ENCODE peak calls at places on chromosomes 7 and 10, in ten cellular contexts. S is stimulated activated CD8-positive, alpha-beta memory T cell treated with anti-CD3 and anti-CD28 coated beads, Interleukin-4, amount 100 ng/mL, for 1 hour; A is NCI-H1105; H is HEK293T; M is HT-29; V is cardiac muscle cell; N is AG08396; K is endothelial cell; G is GM23338; L is H9. Q is an unnamed sample.

GRCh38 chr7:99188221-99188620 is 19.7 kb downstream of the KPNA7 start:
- DNase-seq in A (no peak), V (no peak), M (no peak), L (no peak), N (no peak), G (no peak), K (no peak), H (no peak), S (no peak), Q (no peak)

GRCh38 chr10:58797356-58797755 is 284.7 kb downstream of the BICC1 start:
- DNase-seq in N (no peak), V (no peak), G (no peak), L (no peak), M (no peak), A (no peak), S (no peak), K (no peak), H (no peak), Q (no peak)

GRCh38 chr10:24465899-24466615 is 257.1 kb downstream of the KIAA1217 start:
- DNase-seq in N (peak), M (peak), K (no peak), V (no peak), A (no peak), G (no peak), H (no peak), L (no peak), S (no peak), Q (no peak)

GRCh38 chr10:126373982-126374381 is 14.3 kb downstream of the ADAM12 start:
- DNase-seq in S (no peak), H (no peak), N (no peak), K (no peak), V (no peak), L (no peak), G (no peak), A (no peak), M (no peak), Q (no peak)

GRCh38 chr10:116960066-116960465 is 44.9 kb downstream of the SHTN1 start:
- DNase-seq in N (no peak), A (no peak), K (no peak), H (no peak), L (no peak), S (no peak), V (no peak), M (no peak), G (no peak), Q (no peak)

GRCh38 chr7:143288836-143289235 is 685 bp downstream of the CASP2 start:
- DNase-seq in A (no peak), K (no peak), V (no peak), L (no peak), H (no peak), N (peak), S (no peak), G (peak), M (peak), Q (no peak)

GRCh38 chr10:5477948-5478693 is 21.2 kb downstream of the CALML5 start:
- DNase-seq in M (no peak), H (no peak), K (no peak), V (no peak), S (no peak), N (no peak), L (no peak), A (no peak), G (no peak), Q (no peak)

GRCh38 chr10:59243611-59244195 is 67.3 kb downstream of the PHYHIPL start:
- DNase-seq in K (no peak), S (no peak), A (no peak), V (no peak), M (no peak), L (no peak), H (no peak), G (peak), N (no peak), Q (no peak)

GRCh38 chr10:29955308-29955935 is 104.0 kb downstream of the JCAD start:
- DNase-seq in G (peak), L (peak), N (no peak), H (no peak), M (no peak), A (no peak), V (no peak), K (no peak), S (no peak), Q (no peak)

GRCh38 chr7:98254951-98255610 is 3.0 kb upstream of the TECPR1 start:
- DNase-seq in V (no peak), K (no peak), L (no peak), S (no peak), M (no peak), G (no peak), N (no peak), H (no peak), A (no peak), Q (no peak)

GRCh38 chr7:84948632-84949031 is 238.2 kb downstream of the SEMA3D start:
- DNase-seq in V (no peak), A (no peak), S (no peak), L (no peak), N (no peak), K (no peak), M (no peak), G (no peak), H (no peak), Q (no peak)

GRCh38 chr7:129903935-129904334 is 48.8 kb downstream of the UBE2H start:
- DNase-seq in H (no peak), S (no peak), M (no peak), V (no peak), N (no peak), K (no peak), A (no peak), G (no peak), L (no peak), Q (no peak)

GRCh38 chr10:128063736-128064614 is 62.2 kb downstream of the MKI67 start:
- DNase-seq in M (no peak), S (no peak), H (no peak), V (no peak), G (peak), A (no peak), K (peak), N (no peak), L (no peak), Q (no peak)

GRCh38 chr7:1752771-1753562 is 82.9 kb downstream of the ELFN1 start:
- DNase-seq in N (no peak), G (no peak), V (no peak), M (no peak), K (no peak), S (no peak), H (no peak), A (no peak), L (no peak), Q (no peak)

GRCh38 chr7:50266893-50267386 is 37.6 kb upstream of the IKZF1 start:
- DNase-seq in N (no peak), G (no peak), H (no peak), L (no peak), K (no peak), V (no peak), M (no peak), S (peak), A (no peak), Q (no peak)

GRCh38 chr10:126504051-126504760 is 115.9 kb upstream of the ADAM12 start:
- DNase-seq in H (peak), S (no peak), G (peak), L (peak), A (peak), K (peak), N (peak), M (peak), V (peak), Q (no peak)

GRCh38 chr10:120841522-120842189 is 9.5 kb upstream of the WDR11 start:
- DNase-seq in V (no peak), A (no peak), K (no peak), G (no peak), H (no peak), N (no peak), L (no peak), M (peak), S (no peak), Q (no peak)

GRCh38 chr10:69096045-69096444 is 8.1 kb downstream of the SRGN start:
- DNase-seq in V (no peak), H (no peak), G (no peak), S (no peak), K (no peak), N (no peak), A (no peak), L (no peak), M (no peak), Q (no peak)

GRCh38 chr10:26457088-26457487 is 18.9 kb downstream of the APBB1IP start:
- DNase-seq in V (no peak), M (no peak), L (no peak), G (no peak), N (no peak), A (no peak), H (no peak), S (no peak), K (no peak), Q (no peak)

GRCh38 chr7:116524609-116525297 is at the start of gene CAV1:
- DNase-seq in G (peak), H (peak), V (peak), M (peak), K (peak), N (peak), A (no peak), S (no peak), L (peak), Q (peak)